ENCODE peak calls at places on chromosomes 7 and 10, in eight cellular contexts. Q, C, B, X, P, O, J and I are unnamed samples.
A peak's percentile ranks its signal among the peaks of the same experiment; 100 is the strongest.

GRCh38 chr10:43196981-43197833 is 59.0 kb downstream of the CSGALNACT2 start:
- ATAC-seq in J (no peak), Q (no peak), X (no peak), C (no peak), P (no peak), B (no peak), O (no peak), I (no peak)

GRCh38 chr7:151735854-151736402 is 141.0 kb downstream of the PRKAG2 start:
- ATAC-seq in O (no peak), Q (peak; percentile 19), J (no peak), C (no peak), X (no peak), B (peak; percentile 49), P (peak; percentile 59), I (peak; percentile 67)

GRCh38 chr10:5070648-5071410 is 23.4 kb upstream of the AKR1C3 start:
- ATAC-seq in X (no peak), B (peak; percentile 51), P (no peak), J (no peak), Q (no peak), C (no peak), O (no peak), I (no peak)

GRCh38 chr7:108211382-108212201 is 81.4 kb upstream of the LAMB4 start:
- ATAC-seq in O (no peak), Q (peak; percentile 11), C (no peak), B (no peak), X (peak; percentile 97), P (no peak), J (no peak), I (peak; percentile 28)

GRCh38 chr7:149615690-149616270 is 118.2 kb upstream of the ZNF746 start:
- ATAC-seq in J (no peak), X (no peak), O (no peak), B (peak; percentile 52), P (peak; percentile 77), C (no peak), Q (no peak), I (peak; percentile 69)

GRCh38 chr10:19803676-19804075 is 12.6 kb upstream of the PLXDC2 start:
- ATAC-seq in B (no peak), C (no peak), O (no peak), J (no peak), Q (no peak), X (no peak), P (no peak), I (no peak)

GRCh38 chr10:79137404-79137803 is 68.6 kb downstream of the ZMIZ1 start:
- ATAC-seq in B (peak; percentile 3), C (peak; percentile 18), X (peak; percentile 23), O (no peak), Q (peak; percentile 4), P (peak; percentile 2), J (no peak), I (peak; percentile 13)

GRCh38 chr7:42478717-42479116 is 241.7 kb upstream of the GLI3 start:
- ATAC-seq in P (no peak), X (no peak), Q (no peak), C (no peak), J (no peak), B (no peak), O (no peak), I (no peak)

GRCh38 chr10:78250313-78251040 is 216.8 kb downstream of the RPS24 start:
- ATAC-seq in B (peak; percentile 10), J (peak; percentile 33), C (no peak), Q (peak; percentile 35), X (no peak), O (no peak), P (peak; percentile 59), I (no peak)

GRCh38 chr10:131934769-131935168 is 34.0 kb downstream of the PPP2R2D start:
- ATAC-seq in J (no peak), X (no peak), Q (no peak), P (no peak), C (no peak), B (no peak), O (no peak), I (no peak)

GRCh38 chr10:16867990-16868389 is 50.8 kb upstream of the RSU1 start:
- ATAC-seq in Q (no peak), B (no peak), P (no peak), C (no peak), X (no peak), J (no peak), O (no peak), I (peak; percentile 48)

GRCh38 chr7:88184848-88185304 is 35.0 kb downstream of the SRI start:
- ATAC-seq in C (peak; percentile 77), O (no peak), P (no peak), J (peak; percentile 48), B (no peak), Q (no peak), X (peak; percentile 72), I (peak; percentile 66)

GRCh38 chr10:53063805-53064204 is 291.2 kb upstream of the MBL2 start:
- ATAC-seq in P (no peak), Q (no peak), J (no peak), B (no peak), O (no peak), C (no peak), X (no peak), I (no peak)